ENCODE peak calls at places on chromosomes 4 and X, in seven cellular contexts. One of them, this sample, is unnamed.

GRCh38 chr4:31905363-31905762 is 1185.2 kb downstream of the PCDH7 start:
- DNase-seq in GM12865: no peak
- DNase-seq in left ventricle myocardium inferior: no peak
- DNase-seq in colonic mucosa: no peak
- DNase-seq in HepG2: no peak
- DNase-seq in PC-3: no peak
- DNase-seq in bronchial epithelial cell: no peak
- DNase-seq in this sample: peak; percentile 35

GRCh38 chr4:40500781-40501180 is 128.9 kb downstream of the RBM47 start:
- DNase-seq in bronchial epithelial cell: no peak
- DNase-seq in HepG2: no peak
- DNase-seq in left ventricle myocardium inferior: no peak
- DNase-seq in PC-3: no peak
- DNase-seq in colonic mucosa: no peak
- DNase-seq in GM12865: no peak
- DNase-seq in this sample: no peak

GRCh38 chrX:28586291-28586690 is 955 bp upstream of the IL1RAPL1 start:
- DNase-seq in bronchial epithelial cell: no peak
- DNase-seq in GM12865: no peak
- DNase-seq in left ventricle myocardium inferior: peak; percentile 19
- DNase-seq in PC-3: peak; percentile 20
- DNase-seq in HepG2: no peak
- DNase-seq in colonic mucosa: peak; percentile 24
- DNase-seq in this sample: no peak

GRCh38 chrX:13638826-13639225 is 14.1 kb upstream of the TCEANC start:
- DNase-seq in left ventricle myocardium inferior: no peak
- DNase-seq in PC-3: no peak
- DNase-seq in colonic mucosa: no peak
- DNase-seq in HepG2: no peak
- DNase-seq in GM12865: no peak
- DNase-seq in bronchial epithelial cell: no peak
- DNase-seq in this sample: no peak

GRCh38 chr4:155473420-155474095 is 96.8 kb upstream of the MAP9 start:
- DNase-seq in GM12865: no peak
- DNase-seq in HepG2: no peak
- DNase-seq in PC-3: peak; percentile 46
- DNase-seq in colonic mucosa: no peak
- DNase-seq in left ventricle myocardium inferior: no peak
- DNase-seq in bronchial epithelial cell: peak; percentile 28
- DNase-seq in this sample: no peak

GRCh38 chrX:150364347-150365050 is 1.4 kb downstream of the MAMLD1 start:
- DNase-seq in bronchial epithelial cell: no peak
- DNase-seq in left ventricle myocardium inferior: peak; percentile 16
- DNase-seq in PC-3: peak; percentile 26
- DNase-seq in HepG2: no peak
- DNase-seq in colonic mucosa: peak; percentile 24
- DNase-seq in GM12865: no peak
- DNase-seq in this sample: no peak

GRCh38 chr4:127601029-127601428 is 31.7 kb upstream of the INTU start:
- DNase-seq in left ventricle myocardium inferior: no peak
- DNase-seq in bronchial epithelial cell: peak; percentile 35
- DNase-seq in HepG2: no peak
- DNase-seq in GM12865: no peak
- DNase-seq in PC-3: peak; percentile 34
- DNase-seq in colonic mucosa: no peak
- DNase-seq in this sample: no peak

GRCh38 chr4:78242071-78242470 is 184.9 kb downstream of the FRAS1 start:
- DNase-seq in GM12865: no peak
- DNase-seq in left ventricle myocardium inferior: no peak
- DNase-seq in HepG2: no peak
- DNase-seq in PC-3: peak; percentile 30
- DNase-seq in bronchial epithelial cell: peak; percentile 81
- DNase-seq in colonic mucosa: no peak
- DNase-seq in this sample: no peak

GRCh38 chr4:108141213-108142045 is 27.3 kb downstream of the LEF1 start:
- DNase-seq in colonic mucosa: no peak
- DNase-seq in bronchial epithelial cell: no peak
- DNase-seq in PC-3: no peak
- DNase-seq in GM12865: peak; percentile 47
- DNase-seq in HepG2: no peak
- DNase-seq in left ventricle myocardium inferior: no peak
- DNase-seq in this sample: no peak

GRCh38 chr4:102589743-102590142 is 88.6 kb downstream of the NFKB1 start:
- DNase-seq in left ventricle myocardium inferior: no peak
- DNase-seq in bronchial epithelial cell: no peak
- DNase-seq in GM12865: peak; percentile 18
- DNase-seq in colonic mucosa: no peak
- DNase-seq in HepG2: no peak
- DNase-seq in PC-3: no peak
- DNase-seq in this sample: no peak

GRCh38 chrX:104972737-104973136 is 247.8 kb downstream of the TEX13A start:
- DNase-seq in PC-3: peak; percentile 85
- DNase-seq in HepG2: no peak
- DNase-seq in bronchial epithelial cell: peak; percentile 39
- DNase-seq in colonic mucosa: no peak
- DNase-seq in left ventricle myocardium inferior: no peak
- DNase-seq in GM12865: no peak
- DNase-seq in this sample: no peak

GRCh38 chr4:175386776-175387507 is 425.1 kb downstream of the GPM6A start:
- DNase-seq in GM12865: peak; percentile 13
- DNase-seq in HepG2: no peak
- DNase-seq in left ventricle myocardium inferior: no peak
- DNase-seq in colonic mucosa: no peak
- DNase-seq in PC-3: no peak
- DNase-seq in bronchial epithelial cell: no peak
- DNase-seq in this sample: no peak

GRCh38 chr4:47145630-47146029 is 114.3 kb downstream of the GABRB1 start:
- DNase-seq in PC-3: no peak
- DNase-seq in bronchial epithelial cell: peak; percentile 24
- DNase-seq in GM12865: peak; percentile 89
- DNase-seq in colonic mucosa: no peak
- DNase-seq in left ventricle myocardium inferior: no peak
- DNase-seq in HepG2: peak; percentile 1
- DNase-seq in this sample: no peak

GRCh38 chrX:65644621-65645287 is 22.7 kb upstream of the MSN start:
- DNase-seq in bronchial epithelial cell: peak; percentile 86
- DNase-seq in PC-3: peak; percentile 91
- DNase-seq in HepG2: no peak
- DNase-seq in GM12865: no peak
- DNase-seq in colonic mucosa: peak; percentile 74
- DNase-seq in left ventricle myocardium inferior: peak; percentile 82
- DNase-seq in this sample: no peak

GRCh38 chrX:28851871-28852270 is 264.6 kb downstream of the IL1RAPL1 start:
- DNase-seq in PC-3: no peak
- DNase-seq in HepG2: peak; percentile 1
- DNase-seq in GM12865: no peak
- DNase-seq in bronchial epithelial cell: no peak
- DNase-seq in left ventricle myocardium inferior: no peak
- DNase-seq in colonic mucosa: no peak
- DNase-seq in this sample: no peak

GRCh38 chrX:15235001-15235400 is 34.9 kb downstream of the ASB9 start:
- DNase-seq in PC-3: peak; percentile 0
- DNase-seq in GM12865: no peak
- DNase-seq in HepG2: no peak
- DNase-seq in left ventricle myocardium inferior: no peak
- DNase-seq in colonic mucosa: no peak
- DNase-seq in bronchial epithelial cell: no peak
- DNase-seq in this sample: no peak

GRCh38 chr4:149113804-149114430 is 671.7 kb upstream of the NR3C2 start:
- DNase-seq in PC-3: peak; percentile 59
- DNase-seq in left ventricle myocardium inferior: no peak
- DNase-seq in HepG2: no peak
- DNase-seq in bronchial epithelial cell: peak; percentile 69
- DNase-seq in GM12865: no peak
- DNase-seq in colonic mucosa: no peak
- DNase-seq in this sample: no peak

GRCh38 chrX:3362956-3363355 is 16.5 kb upstream of the MXRA5 start:
- DNase-seq in GM12865: no peak
- DNase-seq in colonic mucosa: no peak
- DNase-seq in HepG2: no peak
- DNase-seq in PC-3: no peak
- DNase-seq in left ventricle myocardium inferior: no peak
- DNase-seq in bronchial epithelial cell: peak; percentile 86
- DNase-seq in this sample: no peak

GRCh38 chr4:122728781-122729330 is 3.6 kb upstream of the BBS12 start:
- DNase-seq in HepG2: no peak
- DNase-seq in PC-3: no peak
- DNase-seq in colonic mucosa: no peak
- DNase-seq in GM12865: no peak
- DNase-seq in bronchial epithelial cell: no peak
- DNase-seq in left ventricle myocardium inferior: no peak
- DNase-seq in this sample: no peak

GRCh38 chr4:122733805-122734155 is 1.3 kb downstream of the BBS12 start:
- DNase-seq in PC-3: no peak
- DNase-seq in GM12865: no peak
- DNase-seq in colonic mucosa: no peak
- DNase-seq in bronchial epithelial cell: no peak
- DNase-seq in HepG2: no peak
- DNase-seq in left ventricle myocardium inferior: no peak
- DNase-seq in this sample: no peak

GRCh38 chr4:122731676-122732075 is 828 bp upstream of the BBS12 start:
- DNase-seq in left ventricle myocardium inferior: no peak
- DNase-seq in bronchial epithelial cell: no peak
- DNase-seq in GM12865: no peak
- DNase-seq in colonic mucosa: no peak
- DNase-seq in HepG2: no peak
- DNase-seq in PC-3: no peak
- DNase-seq in this sample: no peak

DNA sequence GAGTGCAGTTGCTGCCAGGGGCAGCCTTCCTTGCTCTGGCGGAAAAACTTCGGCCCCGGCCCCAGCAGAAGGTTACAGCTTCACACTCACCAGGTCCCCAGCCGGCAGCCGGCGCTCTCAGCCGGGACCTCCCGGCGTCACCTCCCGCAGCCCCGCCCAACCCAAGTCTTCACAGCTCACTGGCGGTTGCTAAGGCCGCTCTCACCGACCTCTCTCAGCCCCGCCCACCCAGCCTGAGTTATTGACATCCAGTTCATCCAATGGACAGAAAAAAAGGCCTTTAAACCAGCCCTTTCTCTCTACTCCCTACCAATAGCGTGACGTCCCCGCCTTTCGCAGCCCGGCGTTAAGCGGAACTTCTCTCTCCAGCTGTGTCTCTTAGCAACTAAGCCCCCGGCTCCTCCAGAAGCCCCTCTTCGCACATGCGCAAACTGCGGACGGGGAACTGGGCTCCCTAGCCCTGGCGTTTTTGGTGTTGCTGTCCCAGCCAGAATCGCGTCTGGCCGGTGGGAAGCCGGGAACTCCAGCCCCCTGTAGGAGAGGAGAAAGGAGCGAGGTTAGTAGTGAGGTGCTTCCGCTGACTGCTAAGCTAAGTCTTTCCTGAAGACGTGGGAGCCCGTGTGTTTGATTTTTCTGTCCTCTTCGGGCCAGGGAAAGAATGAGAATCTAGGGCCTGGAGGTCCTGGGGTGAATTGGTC is at the start of gene BBS12:
- DNase-seq in bronchial epithelial cell: peak; percentile 96
- DNase-seq in colonic mucosa: peak; percentile 100
- DNase-seq in PC-3: peak; percentile 98
- DNase-seq in left ventricle myocardium inferior: peak; percentile 98
- DNase-seq in HepG2: peak; percentile 98
- DNase-seq in GM12865: peak; percentile 99
- DNase-seq in this sample: peak; percentile 98
- TF ChIP-seq CTCF in bronchial epithelial cell: peak; percentile 62
- TF ChIP-seq CTCF in colonic mucosa: no peak
- TF ChIP-seq CTCF in PC-3: peak; percentile 35
- TF ChIP-seq CTCF in left ventricle myocardium inferior: peak; percentile 47
- TF ChIP-seq CTCF in HepG2: peak; percentile 80
- TF ChIP-seq CTCF in GM12865: peak; percentile 52
- TF ChIP-seq CTCF in this sample: peak; percentile 55

GRCh38 chrX:7828594-7828993 is 14.4 kb upstream of the VCX start:
- DNase-seq in HepG2: peak; percentile 1
- DNase-seq in PC-3: peak; percentile 28
- DNase-seq in GM12865: peak; percentile 7
- DNase-seq in bronchial epithelial cell: no peak
- DNase-seq in colonic mucosa: no peak
- DNase-seq in left ventricle myocardium inferior: no peak
- DNase-seq in this sample: peak; percentile 4
- TF ChIP-seq CTCF in HepG2: peak; percentile 56
- TF ChIP-seq CTCF in PC-3: peak; percentile 49
- TF ChIP-seq CTCF in GM12865: peak; percentile 13
- TF ChIP-seq CTCF in bronchial epithelial cell: no peak
- TF ChIP-seq CTCF in colonic mucosa: peak; percentile 30
- TF ChIP-seq CTCF in left ventricle myocardium inferior: peak; percentile 30
- TF ChIP-seq CTCF in this sample: peak; percentile 33

GRCh38 chr4:88962430-88962829 is 94.6 kb downstream of the FAM13A start:
- DNase-seq in colonic mucosa: no peak
- DNase-seq in GM12865: no peak
- DNase-seq in left ventricle myocardium inferior: no peak
- DNase-seq in PC-3: peak; percentile 2
- DNase-seq in bronchial epithelial cell: peak; percentile 26
- DNase-seq in HepG2: no peak
- DNase-seq in this sample: no peak

GRCh38 chr4:88960576-88960975 is 96.4 kb downstream of the FAM13A start:
- DNase-seq in bronchial epithelial cell: no peak
- DNase-seq in HepG2: no peak
- DNase-seq in colonic mucosa: no peak
- DNase-seq in PC-3: no peak
- DNase-seq in left ventricle myocardium inferior: no peak
- DNase-seq in GM12865: no peak
- DNase-seq in this sample: no peak

GRCh38 chr4:88953400-88953799 is 103.6 kb downstream of the FAM13A start:
- DNase-seq in left ventricle myocardium inferior: no peak
- DNase-seq in HepG2: no peak
- DNase-seq in GM12865: no peak
- DNase-seq in bronchial epithelial cell: peak; percentile 29
- DNase-seq in PC-3: no peak
- DNase-seq in colonic mucosa: no peak
- DNase-seq in this sample: no peak

GRCh38 chr4:88958080-88958479 is 98.9 kb downstream of the FAM13A start:
- DNase-seq in bronchial epithelial cell: no peak
- DNase-seq in left ventricle myocardium inferior: no peak
- DNase-seq in PC-3: no peak
- DNase-seq in colonic mucosa: no peak
- DNase-seq in HepG2: no peak
- DNase-seq in GM12865: no peak
- DNase-seq in this sample: no peak

GRCh38 chr4:88957570-88957969 is 99.4 kb downstream of the FAM13A start:
- DNase-seq in left ventricle myocardium inferior: no peak
- DNase-seq in GM12865: no peak
- DNase-seq in bronchial epithelial cell: no peak
- DNase-seq in colonic mucosa: no peak
- DNase-seq in PC-3: no peak
- DNase-seq in HepG2: no peak
- DNase-seq in this sample: no peak
- TF ChIP-seq CTCF in left ventricle myocardium inferior: no peak
- TF ChIP-seq CTCF in GM12865: no peak
- TF ChIP-seq CTCF in bronchial epithelial cell: no peak
- TF ChIP-seq CTCF in colonic mucosa: no peak
- TF ChIP-seq CTCF in PC-3: no peak
- TF ChIP-seq CTCF in HepG2: no peak
- TF ChIP-seq CTCF in this sample: no peak

GRCh38 chr4:135368826-135369225 is 1167.2 kb upstream of the PABPC4L start:
- DNase-seq in PC-3: peak; percentile 30
- DNase-seq in GM12865: no peak
- DNase-seq in bronchial epithelial cell: no peak
- DNase-seq in left ventricle myocardium inferior: no peak
- DNase-seq in colonic mucosa: no peak
- DNase-seq in HepG2: no peak
- DNase-seq in this sample: no peak

GRCh38 chr4:135372131-135372530 is 1170.5 kb upstream of the PABPC4L start:
- DNase-seq in HepG2: no peak
- DNase-seq in PC-3: no peak
- DNase-seq in colonic mucosa: no peak
- DNase-seq in left ventricle myocardium inferior: no peak
- DNase-seq in GM12865: no peak
- DNase-seq in bronchial epithelial cell: no peak
- DNase-seq in this sample: no peak

GRCh38 chr4:135371137-135371536 is 1169.5 kb upstream of the PABPC4L start:
- DNase-seq in bronchial epithelial cell: no peak
- DNase-seq in PC-3: no peak
- DNase-seq in colonic mucosa: no peak
- DNase-seq in GM12865: peak; percentile 38
- DNase-seq in left ventricle myocardium inferior: no peak
- DNase-seq in HepG2: peak; percentile 15
- DNase-seq in this sample: peak; percentile 32
- TF ChIP-seq CTCF in bronchial epithelial cell: no peak
- TF ChIP-seq CTCF in PC-3: peak; percentile 30
- TF ChIP-seq CTCF in colonic mucosa: no peak
- TF ChIP-seq CTCF in GM12865: peak; percentile 51
- TF ChIP-seq CTCF in left ventricle myocardium inferior: no peak
- TF ChIP-seq CTCF in HepG2: peak; percentile 66
- TF ChIP-seq CTCF in this sample: peak; percentile 15

This sample was measured in Caco-2.